ENCODE peak calls at places on chromosome 4, in eight cellular contexts. K is SK-MEL-5, R is kidney, U is foreskin melanocyte, M is A172, D is HFFc6, L is HS-5, Z is Kasumi-1. V is an unnamed sample.
A peak's percentile ranks its signal among the peaks of the same experiment; 100 is the strongest.

GRCh38 chr4:88705805-88706518 is 8.3 kb upstream of the NAP1L5 start:
- DNase-seq in K (no peak), R (no peak), U (peak; percentile 17), M (no peak), D (peak; percentile 32), L (no peak), Z (no peak), V (no peak)

GRCh38 chr4:7656244-7656800 is 221.6 kb upstream of the PSAPL1 start:
- DNase-seq in K (no peak), R (peak; percentile 52), U (no peak), M (no peak), D (no peak), L (no peak), Z (no peak), V (no peak)

GRCh38 chr4:113998026-113998425 is 18.6 kb upstream of the ARSJ start:
- DNase-seq in K (no peak), R (no peak), U (no peak), M (no peak), D (no peak), L (no peak), Z (no peak), V (no peak)

GRCh38 chr4:146329042-146329716 is 114.8 kb downstream of the REELD1 start:
- DNase-seq in K (no peak), R (no peak), U (no peak), M (peak; percentile 79), D (peak; percentile 70), L (peak; percentile 51), Z (no peak), V (no peak)

GRCh38 chr4:36285784-36286480 is 4.5 kb downstream of the DTHD1 start:
- DNase-seq in K (no peak), R (no peak), U (no peak), M (peak; percentile 72), D (no peak), L (no peak), Z (peak; percentile 85), V (no peak)

GRCh38 chr4:168981460-168981859 is 28.6 kb downstream of the CBR4 start:
- DNase-seq in K (no peak), R (no peak), U (no peak), M (no peak), D (no peak), L (peak; percentile 44), Z (no peak), V (no peak)

GRCh38 chr4:159946983-159947645 is 844.2 kb downstream of the RAPGEF2 start:
- DNase-seq in K (peak; percentile 66), R (no peak), U (peak; percentile 27), M (peak; percentile 65), D (peak; percentile 39), L (peak; percentile 48), Z (peak; percentile 75), V (no peak)

GRCh38 chr4:186017801-186018200 is 51.2 kb upstream of the TLR3 start:
- DNase-seq in K (no peak), R (no peak), U (no peak), M (no peak), D (no peak), L (no peak), Z (no peak), V (no peak)

GRCh38 chr4:88457307-88458090 is 580 bp downstream of the HERC5 start:
- DNase-seq in K (no peak), R (peak; percentile 84), U (no peak), M (no peak), D (no peak), L (no peak), Z (no peak), V (no peak)

GRCh38 chr4:115537387-115537786 is 424.0 kb upstream of the NDST4 start:
- DNase-seq in K (peak; percentile 17), R (no peak), U (peak; percentile 6), M (peak; percentile 10), D (no peak), L (no peak), Z (peak; percentile 32), V (no peak)

GRCh38 chr4:151745727-151746231 is 15.0 kb downstream of the GATB start:
- DNase-seq in K (no peak), R (no peak), U (peak; percentile 40), M (no peak), D (no peak), L (no peak), Z (no peak), V (no peak)

GRCh38 chr4:38523524-38524448 is 140.2 kb upstream of the KLF3 start:
- DNase-seq in K (no peak), R (no peak), U (no peak), M (no peak), D (no peak), L (no peak), Z (peak; percentile 17), V (no peak)

GRCh38 chr4:82431026-82431745 is 796 bp downstream of the ENOPH1 start:
- DNase-seq in K (no peak), R (peak; percentile 82), U (no peak), M (no peak), D (no peak), L (no peak), Z (no peak), V (peak; percentile 52)

GRCh38 chr4:6896035-6896434 is 13.6 kb upstream of the TBC1D14 start:
- DNase-seq in K (no peak), R (no peak), U (no peak), M (no peak), D (no peak), L (no peak), Z (no peak), V (no peak)

GRCh38 chr4:77002321-77002720 is 52.8 kb downstream of the SEPTIN11 start:
- DNase-seq in K (no peak), R (no peak), U (no peak), M (no peak), D (peak; percentile 34), L (no peak), Z (no peak), V (no peak)

GRCh38 chr4:183240581-183241321 is 79.3 kb downstream of the CLDN22 start:
- DNase-seq in K (no peak), R (peak; percentile 63), U (no peak), M (no peak), D (no peak), L (no peak), Z (no peak), V (no peak)